ENCODE peak calls at places on chromosomes 7 and 10, in nine cellular contexts. I is iris pigment epithelial cell; Y is mesendoderm; Q is GM19239; K is stimulated activated CD8-positive, alpha-beta memory T cell treated with anti-CD3 and anti-CD28 coated beads, Interleukin-4, amount 100 ng/mL, for 1 hour; D is upper lobe of right lung; P is fibroblast of lung; A is GM18507; S is NT2/D1. V is an unnamed sample.

GRCh38 chr7:145698526-145699262 is 417.9 kb upstream of the CNTNAP2 start:
- DNase-seq in P (peak), A (no peak), S (no peak), K (no peak), I (peak), D (no peak), Y (no peak), Q (no peak), V (peak)

GRCh38 chr7:94190599-94191061 is 186.5 kb upstream of the BET1 start:
- DNase-seq in K (no peak), P (peak), D (no peak), A (no peak), I (peak), Q (no peak), Y (no peak), S (no peak), V (peak)

GRCh38 chr7:92608380-92609322 is 18.5 kb upstream of the FAM133B start:
- DNase-seq in Y (peak), A (no peak), K (no peak), D (peak), P (no peak), Q (no peak), I (no peak), S (peak), V (no peak)

GRCh38 chr10:108307250-108307924 is 1142.9 kb upstream of the SORCS1 start:
- DNase-seq in Y (no peak), I (no peak), P (no peak), S (no peak), D (no peak), Q (no peak), K (no peak), A (no peak), V (no peak)

GRCh38 chr10:123422261-123422660 is 243.9 kb upstream of the GPR26 start:
- DNase-seq in D (no peak), I (no peak), P (no peak), A (no peak), K (no peak), S (no peak), Q (no peak), Y (no peak), V (no peak)

GRCh38 chr7:2601907-2602735 is 29.7 kb upstream of the TTYH3 start:
- DNase-seq in P (no peak), Y (no peak), K (no peak), I (no peak), S (no peak), Q (no peak), D (no peak), A (no peak), V (no peak)

GRCh38 chr10:66167816-66168215 is 758.0 kb upstream of the LRRTM3 start:
- DNase-seq in Q (no peak), D (no peak), I (peak), K (no peak), A (no peak), Y (no peak), P (peak), S (no peak), V (no peak)

GRCh38 chr10:71831646-71832552 is 19.2 kb downstream of the PSAP start:
- DNase-seq in A (no peak), Q (no peak), I (peak), K (no peak), P (peak), Y (no peak), D (no peak), S (no peak), V (peak)

GRCh38 chr10:14451341-14451740 is 120.6 kb upstream of the FRMD4A start:
- DNase-seq in A (no peak), D (no peak), P (peak), I (no peak), Y (no peak), S (no peak), Q (no peak), K (no peak), V (no peak)

GRCh38 chr10:122252805-122253204 is 18.3 kb upstream of the BTBD16 start:
- DNase-seq in Y (no peak), D (no peak), I (no peak), A (no peak), S (no peak), P (peak), K (no peak), Q (no peak), V (no peak)

GRCh38 chr10:63711361-63711760 is 190.2 kb downstream of the REEP3 start:
- DNase-seq in Y (peak), K (no peak), Q (no peak), A (no peak), S (no peak), P (peak), D (no peak), I (peak), V (no peak)

GRCh38 chr7:45609180-45609579 is 35.0 kb downstream of the ADCY1 start:
- DNase-seq in S (no peak), P (no peak), I (no peak), A (no peak), Q (no peak), K (no peak), D (no peak), Y (no peak), V (no peak)

GRCh38 chr10:34880817-34881216 is 65.7 kb upstream of the PARD3 start:
- DNase-seq in D (no peak), I (no peak), P (no peak), Q (no peak), S (no peak), A (no peak), Y (no peak), K (no peak), V (no peak)

GRCh38 chr7:74187915-74188675 is 13.9 kb downstream of the EIF4H start:
- DNase-seq in I (no peak), S (no peak), Y (no peak), K (no peak), D (peak), A (no peak), P (peak), Q (no peak), V (peak)

GRCh38 chr10:70478191-70479160 is at the start of gene PALD1:
- DNase-seq in Y (peak), P (peak), S (no peak), Q (peak), A (no peak), D (peak), I (peak), K (no peak), V (no peak)

GRCh38 chr7:40310213-40310612 is 175.4 kb downstream of the SUGCT start:
- DNase-seq in Q (no peak), A (no peak), K (no peak), P (peak), D (no peak), Y (no peak), I (no peak), S (no peak), V (peak)

GRCh38 chr10:91597397-91597881 is 35.4 kb downstream of the PPP1R3C start:
- DNase-seq in P (peak), Y (no peak), I (no peak), D (no peak), K (no peak), Q (no peak), A (no peak), S (no peak), V (peak)

GRCh38 chr10:110364531-110364937 is 59.8 kb upstream of the SMNDC1 start:
- DNase-seq in P (no peak), A (no peak), S (no peak), I (no peak), Y (no peak), D (no peak), Q (no peak), K (no peak), V (no peak)

GRCh38 chr7:126720232-126720631 is 532.5 kb downstream of the GRM8 start:
- DNase-seq in P (no peak), A (no peak), S (no peak), I (no peak), K (no peak), Y (no peak), Q (no peak), D (no peak), V (no peak)

GRCh38 chr7:75817112-75817511 is 3.5 kb upstream of the CCL24 start:
- DNase-seq in S (no peak), I (no peak), P (no peak), Y (no peak), Q (no peak), D (no peak), A (no peak), K (no peak), V (no peak)

GRCh38 chr7:156639426-156640256 is 933 bp upstream of the RNF32 start:
- DNase-seq in S (no peak), Y (no peak), I (peak), Q (no peak), A (no peak), D (peak), K (no peak), P (peak), V (no peak)

GRCh38 chr10:909831-910230 is 21.7 kb downstream of the LARP4B start:
- DNase-seq in D (no peak), A (no peak), Q (no peak), K (no peak), I (peak), P (peak), Y (peak), S (peak), V (peak)

GRCh38 chr10:35212856-35213255 is 86.2 kb downstream of the CREM start:
- DNase-seq in I (no peak), K (no peak), P (no peak), Q (no peak), S (no peak), Y (peak), D (no peak), A (no peak), V (no peak)

GRCh38 chr7:24401628-24402593 is 117.9 kb downstream of the NPY start:
- DNase-seq in P (peak), A (no peak), K (no peak), I (peak), D (no peak), Y (peak), Q (no peak), S (no peak), V (peak)

GRCh38 chr10:49534670-49535381 is 4.1 kb downstream of the ERCC6 start:
- DNase-seq in I (peak), Y (no peak), A (peak), D (no peak), Q (peak), S (no peak), P (peak), K (no peak), V (peak)

GRCh38 chr10:15775513-15775912 is 55.8 kb upstream of the ITGA8 start:
- DNase-seq in P (peak), Y (no peak), I (peak), A (no peak), K (no peak), D (no peak), S (no peak), Q (no peak), V (peak)

GRCh38 chr10:53786236-53786635 is 1013.7 kb upstream of the MBL2 start:
- DNase-seq in A (no peak), Y (peak), K (no peak), D (no peak), P (no peak), Q (no peak), I (no peak), S (peak), V (no peak)

GRCh38 chr7:107534139-107534538 is 29.6 kb downstream of the COG5 start:
- DNase-seq in Q (no peak), I (no peak), S (no peak), D (no peak), A (no peak), Y (no peak), K (no peak), P (no peak), V (no peak)

GRCh38 chr7:141558544-141559183 is 7.5 kb downstream of the AGK start:
- DNase-seq in P (peak), Q (no peak), K (no peak), Y (no peak), I (peak), A (no peak), S (no peak), D (no peak), V (peak)

GRCh38 chr7:36875794-36876193 is 151.5 kb upstream of the AOAH start:
- DNase-seq in Y (peak), D (no peak), Q (no peak), A (no peak), K (no peak), I (no peak), P (peak), S (no peak), V (no peak)

GRCh38 chr10:70378122-70378521 is 4.3 kb downstream of the LRRC20 start:
- DNase-seq in K (no peak), A (no peak), D (no peak), I (peak), Q (no peak), P (peak), S (no peak), Y (peak), V (peak)

GRCh38 chr7:80659120-80660055 is 20.9 kb downstream of the CD36 start:
- DNase-seq in S (no peak), Q (no peak), K (no peak), A (no peak), I (peak), Y (peak), D (no peak), P (peak), V (peak)